ENCODE peak calls at places on chromosomes 12 and 14, in six cellular contexts. T is activated CD4-positive, alpha-beta T cell treated with anti-CD3 and anti-CD28 coated beads, Interleukin-2, amount 50 U/mL, for 24 hours; Q is NCI-H1092; S is NCI-H226; Y is lung; C is NCI-H2107. L is an unnamed sample.

GRCh38 chr12:51714666-51715065 is 123.6 kb downstream of the SCN8A start:
- DNase-seq in T (no peak), Q (no peak), S (peak; percentile 74), Y (no peak), C (no peak), L (no peak)

GRCh38 chr12:30537228-30537627 is 158.4 kb downstream of the IPO8 start:
- DNase-seq in T (no peak), Q (no peak), S (no peak), Y (no peak), C (no peak), L (no peak)

GRCh38 chr14:106378191-106378590 is 851.8 kb downstream of the TMEM121 start:
- DNase-seq in T (no peak), Q (no peak), S (no peak), Y (no peak), C (no peak), L (no peak)

GRCh38 chr12:98592825-98593322 is 612 bp upstream of the SLC25A3 start:
- DNase-seq in T (peak; percentile 11), Q (no peak), S (peak; percentile 2), Y (no peak), C (no peak), L (no peak)

GRCh38 chr12:103944964-103945363 is 14.8 kb downstream of the HSP90B1 start:
- DNase-seq in T (no peak), Q (no peak), S (no peak), Y (no peak), C (no peak), L (no peak)

GRCh38 chr12:59937148-59937547 is 341.3 kb downstream of the SLC16A7 start:
- DNase-seq in T (no peak), Q (no peak), S (peak; percentile 81), Y (no peak), C (no peak), L (no peak)

GRCh38 chr12:58529114-58529665 is 391.1 kb downstream of the LRIG3 start:
- DNase-seq in T (no peak), Q (no peak), S (peak; percentile 62), Y (no peak), C (no peak), L (no peak)

GRCh38 chr12:104859144-104859543 is 98.9 kb downstream of the SLC41A2 start:
- DNase-seq in T (no peak), Q (no peak), S (no peak), Y (no peak), C (no peak), L (no peak)

GRCh38 chr14:93036652-93037341 is 78.9 kb downstream of the ITPK1 start:
- DNase-seq in T (no peak), Q (no peak), S (peak; percentile 80), Y (no peak), C (no peak), L (no peak)

GRCh38 chr14:36443374-36443773 is 76.7 kb downstream of the NKX2-1 start:
- DNase-seq in T (no peak), Q (no peak), S (no peak), Y (no peak), C (peak; percentile 48), L (no peak)

GRCh38 chr12:114834621-114835020 is 150.6 kb upstream of the TBX3 start:
- DNase-seq in T (no peak), Q (no peak), S (peak; percentile 66), Y (no peak), C (no peak), L (no peak)

GRCh38 chr12:104578453-104578852 is 121.7 kb downstream of the CHST11 start:
- DNase-seq in T (peak; percentile 7), Q (no peak), S (no peak), Y (no peak), C (no peak), L (no peak)

GRCh38 chr12:128684357-128684756 is 139.4 kb downstream of the SLC15A4 start:
- DNase-seq in T (no peak), Q (no peak), S (no peak), Y (no peak), C (no peak), L (no peak)

GRCh38 chr12:79373896-79374499 is 316.8 kb downstream of the PAWR start:
- DNase-seq in T (no peak), Q (no peak), S (peak; percentile 21), Y (no peak), C (no peak), L (peak; percentile 5)

GRCh38 chr12:49827351-49828099 is 688 bp downstream of the NCKAP5L start:
- DNase-seq in T (peak; percentile 27), Q (peak; percentile 12), S (peak; percentile 95), Y (peak; percentile 54), C (no peak), L (peak; percentile 23)

GRCh38 chr12:82359115-82359478 is 768 bp downstream of the METTL25 start:
- DNase-seq in T (no peak), Q (no peak), S (no peak), Y (no peak), C (peak; percentile 55), L (peak; percentile 47)

GRCh38 chr14:91143862-91144261 is 30.0 kb downstream of the DGLUCY start:
- DNase-seq in T (no peak), Q (peak; percentile 10), S (no peak), Y (peak; percentile 46), C (no peak), L (no peak)

GRCh38 chr12:119870462-119870861 is 6.7 kb downstream of the CIT start:
- DNase-seq in T (no peak), Q (no peak), S (no peak), Y (no peak), C (no peak), L (no peak)

GRCh38 chr12:1272132-1272531 is 281.1 kb downstream of the ERC1 start:
- DNase-seq in T (no peak), Q (no peak), S (no peak), Y (no peak), C (no peak), L (no peak)